ENCODE peak calls at places on chromosomes 2 and 18, in eight cellular contexts. One of them, this sample, is unnamed.

GRCh38 chr18:26376106-26376505 is 149.9 kb downstream of the TAF4B start:
- DNase-seq in ELR: no peak
- DNase-seq in kidney glomerular epithelial cell: no peak
- DNase-seq in amniotic epithelial cell: no peak
- DNase-seq in astrocyte of the hippocampus: no peak
- DNase-seq in H54: no peak
- DNase-seq in neural crest cell: no peak
- DNase-seq in T-cell: no peak
- DNase-seq in this sample: no peak

GRCh38 chr2:46825958-46826897 is 89.4 kb downstream of the MCFD2 start:
- DNase-seq in ELR: peak
- DNase-seq in kidney glomerular epithelial cell: no peak
- DNase-seq in amniotic epithelial cell: peak
- DNase-seq in astrocyte of the hippocampus: no peak
- DNase-seq in H54: peak
- DNase-seq in neural crest cell: no peak
- DNase-seq in T-cell: no peak
- DNase-seq in this sample: no peak

GRCh38 chr2:7825591-7826312 is 856.1 kb upstream of the ID2 start:
- DNase-seq in ELR: peak
- DNase-seq in kidney glomerular epithelial cell: peak
- DNase-seq in amniotic epithelial cell: peak
- DNase-seq in astrocyte of the hippocampus: peak
- DNase-seq in H54: no peak
- DNase-seq in neural crest cell: no peak
- DNase-seq in T-cell: no peak
- DNase-seq in this sample: peak

GRCh38 chr2:119826370-119826961 is 66.7 kb downstream of the PTPN4 start:
- DNase-seq in ELR: peak
- DNase-seq in kidney glomerular epithelial cell: no peak
- DNase-seq in amniotic epithelial cell: peak
- DNase-seq in astrocyte of the hippocampus: peak
- DNase-seq in H54: no peak
- DNase-seq in neural crest cell: peak
- DNase-seq in T-cell: no peak
- DNase-seq in this sample: no peak

GRCh38 chr2:220628252-220628651 is 943.9 kb downstream of the EPHA4 start:
- DNase-seq in ELR: no peak
- DNase-seq in kidney glomerular epithelial cell: no peak
- DNase-seq in amniotic epithelial cell: no peak
- DNase-seq in astrocyte of the hippocampus: no peak
- DNase-seq in H54: no peak
- DNase-seq in neural crest cell: no peak
- DNase-seq in T-cell: no peak
- DNase-seq in this sample: no peak

GRCh38 chr2:28684142-28684858 is 67.3 kb upstream of the PPP1CB start:
- DNase-seq in ELR: no peak
- DNase-seq in kidney glomerular epithelial cell: no peak
- DNase-seq in amniotic epithelial cell: peak
- DNase-seq in astrocyte of the hippocampus: no peak
- DNase-seq in H54: no peak
- DNase-seq in neural crest cell: no peak
- DNase-seq in T-cell: no peak
- DNase-seq in this sample: no peak

GRCh38 chr2:201191132-201191875 is 8.4 kb downstream of the CASP10 start:
- DNase-seq in ELR: no peak
- DNase-seq in kidney glomerular epithelial cell: no peak
- DNase-seq in amniotic epithelial cell: peak
- DNase-seq in astrocyte of the hippocampus: no peak
- DNase-seq in H54: no peak
- DNase-seq in neural crest cell: no peak
- DNase-seq in T-cell: no peak
- DNase-seq in this sample: no peak

GRCh38 chr2:101518470-101519172 is 43.7 kb upstream of the RFX8 start:
- DNase-seq in ELR: peak
- DNase-seq in kidney glomerular epithelial cell: peak
- DNase-seq in amniotic epithelial cell: peak
- DNase-seq in astrocyte of the hippocampus: peak
- DNase-seq in H54: no peak
- DNase-seq in neural crest cell: peak
- DNase-seq in T-cell: no peak
- DNase-seq in this sample: peak

GRCh38 chr2:58428286-58428552 is 187.1 kb upstream of the FANCL start:
- DNase-seq in ELR: peak
- DNase-seq in kidney glomerular epithelial cell: no peak
- DNase-seq in amniotic epithelial cell: no peak
- DNase-seq in astrocyte of the hippocampus: no peak
- DNase-seq in H54: peak
- DNase-seq in neural crest cell: peak
- DNase-seq in T-cell: no peak
- DNase-seq in this sample: no peak

GRCh38 chr2:130336877-130337734 is 5.6 kb upstream of the IMP4 start:
- DNase-seq in ELR: peak
- DNase-seq in kidney glomerular epithelial cell: peak
- DNase-seq in amniotic epithelial cell: peak
- DNase-seq in astrocyte of the hippocampus: peak
- DNase-seq in H54: no peak
- DNase-seq in neural crest cell: peak
- DNase-seq in T-cell: no peak
- DNase-seq in this sample: peak

GRCh38 chr18:44826418-44827259 is 146.0 kb downstream of the SETBP1 start:
- DNase-seq in ELR: peak
- DNase-seq in kidney glomerular epithelial cell: peak
- DNase-seq in amniotic epithelial cell: peak
- DNase-seq in astrocyte of the hippocampus: peak
- DNase-seq in H54: no peak
- DNase-seq in neural crest cell: no peak
- DNase-seq in T-cell: no peak
- DNase-seq in this sample: peak

GRCh38 chr2:118945921-118946320 is 3.9 kb downstream of the MARCO start:
- DNase-seq in ELR: no peak
- DNase-seq in kidney glomerular epithelial cell: no peak
- DNase-seq in amniotic epithelial cell: no peak
- DNase-seq in astrocyte of the hippocampus: no peak
- DNase-seq in H54: no peak
- DNase-seq in neural crest cell: no peak
- DNase-seq in T-cell: no peak
- DNase-seq in this sample: no peak

GRCh38 chr2:202091476-202091875 is 18.4 kb downstream of the KIAA2012 start:
- DNase-seq in ELR: no peak
- DNase-seq in kidney glomerular epithelial cell: no peak
- DNase-seq in amniotic epithelial cell: no peak
- DNase-seq in astrocyte of the hippocampus: no peak
- DNase-seq in H54: no peak
- DNase-seq in neural crest cell: no peak
- DNase-seq in T-cell: no peak
- DNase-seq in this sample: no peak

GRCh38 chr2:234978466-234979203 is 26.8 kb downstream of the SH3BP4 start:
- DNase-seq in ELR: peak
- DNase-seq in kidney glomerular epithelial cell: peak
- DNase-seq in amniotic epithelial cell: no peak
- DNase-seq in astrocyte of the hippocampus: peak
- DNase-seq in H54: peak
- DNase-seq in neural crest cell: no peak
- DNase-seq in T-cell: no peak
- DNase-seq in this sample: peak

GRCh38 chr18:78719821-78720220 is 259.8 kb upstream of the SALL3 start:
- DNase-seq in ELR: no peak
- DNase-seq in kidney glomerular epithelial cell: no peak
- DNase-seq in amniotic epithelial cell: no peak
- DNase-seq in astrocyte of the hippocampus: no peak
- DNase-seq in H54: no peak
- DNase-seq in neural crest cell: no peak
- DNase-seq in T-cell: no peak
- DNase-seq in this sample: no peak

GRCh38 chr18:10233082-10233875 is 221.2 kb upstream of the APCDD1 start:
- DNase-seq in ELR: no peak
- DNase-seq in kidney glomerular epithelial cell: no peak
- DNase-seq in amniotic epithelial cell: no peak
- DNase-seq in astrocyte of the hippocampus: no peak
- DNase-seq in H54: no peak
- DNase-seq in neural crest cell: no peak
- DNase-seq in T-cell: no peak
- DNase-seq in this sample: no peak

GRCh38 chr2:45806563-45807358 is 155.3 kb downstream of the PRKCE start:
- DNase-seq in ELR: no peak
- DNase-seq in kidney glomerular epithelial cell: no peak
- DNase-seq in amniotic epithelial cell: no peak
- DNase-seq in astrocyte of the hippocampus: no peak
- DNase-seq in H54: no peak
- DNase-seq in neural crest cell: no peak
- DNase-seq in T-cell: no peak
- DNase-seq in this sample: no peak

GRCh38 chr2:40416486-40416885 is 35.4 kb downstream of the SLC8A1 start:
- DNase-seq in ELR: no peak
- DNase-seq in kidney glomerular epithelial cell: no peak
- DNase-seq in amniotic epithelial cell: no peak
- DNase-seq in astrocyte of the hippocampus: peak
- DNase-seq in H54: no peak
- DNase-seq in neural crest cell: no peak
- DNase-seq in T-cell: no peak
- DNase-seq in this sample: no peak

GRCh38 chr18:21669736-21670135 is 34.8 kb downstream of the ABHD3 start:
- DNase-seq in ELR: peak
- DNase-seq in kidney glomerular epithelial cell: peak
- DNase-seq in amniotic epithelial cell: no peak
- DNase-seq in astrocyte of the hippocampus: no peak
- DNase-seq in H54: no peak
- DNase-seq in neural crest cell: no peak
- DNase-seq in T-cell: no peak
- DNase-seq in this sample: peak

GRCh38 chr2:176445831-176446433 is 176.7 kb downstream of the MTX2 start:
- DNase-seq in ELR: peak
- DNase-seq in kidney glomerular epithelial cell: peak
- DNase-seq in amniotic epithelial cell: peak
- DNase-seq in astrocyte of the hippocampus: peak
- DNase-seq in H54: peak
- DNase-seq in neural crest cell: no peak
- DNase-seq in T-cell: no peak
- DNase-seq in this sample: no peak

GRCh38 chr2:240507060-240507777 is 50.6 kb downstream of the ANKMY1 start:
- DNase-seq in ELR: no peak
- DNase-seq in kidney glomerular epithelial cell: no peak
- DNase-seq in amniotic epithelial cell: no peak
- DNase-seq in astrocyte of the hippocampus: no peak
- DNase-seq in H54: no peak
- DNase-seq in neural crest cell: no peak
- DNase-seq in T-cell: no peak
- DNase-seq in this sample: no peak

GRCh38 chr18:72672364-72673151 is 128.4 kb upstream of the CBLN2 start:
- DNase-seq in ELR: peak
- DNase-seq in kidney glomerular epithelial cell: peak
- DNase-seq in amniotic epithelial cell: peak
- DNase-seq in astrocyte of the hippocampus: peak
- DNase-seq in H54: no peak
- DNase-seq in neural crest cell: no peak
- DNase-seq in T-cell: no peak
- DNase-seq in this sample: peak

GRCh38 chr18:23126352-23127056 is 8.8 kb upstream of the CABLES1 start:
- DNase-seq in ELR: no peak
- DNase-seq in kidney glomerular epithelial cell: no peak
- DNase-seq in amniotic epithelial cell: no peak
- DNase-seq in astrocyte of the hippocampus: no peak
- DNase-seq in H54: no peak
- DNase-seq in neural crest cell: no peak
- DNase-seq in T-cell: no peak
- DNase-seq in this sample: no peak

GRCh38 chr2:96867756-96868554 is 1.9 kb downstream of the SEMA4C start:
- DNase-seq in ELR: peak
- DNase-seq in kidney glomerular epithelial cell: peak
- DNase-seq in amniotic epithelial cell: no peak
- DNase-seq in astrocyte of the hippocampus: peak
- DNase-seq in H54: no peak
- DNase-seq in neural crest cell: no peak
- DNase-seq in T-cell: no peak
- DNase-seq in this sample: no peak

GRCh38 chr2:121682396-121683298 is 33.4 kb upstream of the CLASP1 start:
- DNase-seq in ELR: no peak
- DNase-seq in kidney glomerular epithelial cell: no peak
- DNase-seq in amniotic epithelial cell: no peak
- DNase-seq in astrocyte of the hippocampus: no peak
- DNase-seq in H54: no peak
- DNase-seq in neural crest cell: no peak
- DNase-seq in T-cell: no peak
- DNase-seq in this sample: no peak

GRCh38 chr2:79327460-79327859 is 167.9 kb upstream of the REG3A start:
- DNase-seq in ELR: no peak
- DNase-seq in kidney glomerular epithelial cell: no peak
- DNase-seq in amniotic epithelial cell: no peak
- DNase-seq in astrocyte of the hippocampus: no peak
- DNase-seq in H54: no peak
- DNase-seq in neural crest cell: no peak
- DNase-seq in T-cell: no peak
- DNase-seq in this sample: no peak

GRCh38 chr2:238657132-238658053 is 190.5 kb upstream of the TWIST2 start:
- DNase-seq in ELR: no peak
- DNase-seq in kidney glomerular epithelial cell: no peak
- DNase-seq in amniotic epithelial cell: no peak
- DNase-seq in astrocyte of the hippocampus: no peak
- DNase-seq in H54: no peak
- DNase-seq in neural crest cell: no peak
- DNase-seq in T-cell: no peak
- DNase-seq in this sample: no peak

GRCh38 chr2:164920430-164920829 is 34.9 kb downstream of the SLC38A11 start:
- DNase-seq in ELR: peak
- DNase-seq in kidney glomerular epithelial cell: peak
- DNase-seq in amniotic epithelial cell: peak
- DNase-seq in astrocyte of the hippocampus: peak
- DNase-seq in H54: peak
- DNase-seq in neural crest cell: no peak
- DNase-seq in T-cell: no peak
- DNase-seq in this sample: peak

GRCh38 chr2:222393733-222394267 is 30.5 kb upstream of the SGPP2 start:
- DNase-seq in ELR: no peak
- DNase-seq in kidney glomerular epithelial cell: no peak
- DNase-seq in amniotic epithelial cell: no peak
- DNase-seq in astrocyte of the hippocampus: no peak
- DNase-seq in H54: no peak
- DNase-seq in neural crest cell: no peak
- DNase-seq in T-cell: no peak
- DNase-seq in this sample: no peak

GRCh38 chr18:47150824-47151366 is 595 bp upstream of the HDHD2 start:
- DNase-seq in ELR: no peak
- DNase-seq in kidney glomerular epithelial cell: no peak
- DNase-seq in amniotic epithelial cell: no peak
- DNase-seq in astrocyte of the hippocampus: no peak
- DNase-seq in H54: no peak
- DNase-seq in neural crest cell: no peak
- DNase-seq in T-cell: no peak
- DNase-seq in this sample: no peak

GRCh38 chr2:68426446-68426845 is 40.6 kb downstream of the FBXO48 start:
- DNase-seq in ELR: no peak
- DNase-seq in kidney glomerular epithelial cell: no peak
- DNase-seq in amniotic epithelial cell: no peak
- DNase-seq in astrocyte of the hippocampus: no peak
- DNase-seq in H54: no peak
- DNase-seq in neural crest cell: no peak
- DNase-seq in T-cell: no peak
- DNase-seq in this sample: no peak

GRCh38 chr18:77138270-77138669 is 5.7 kb upstream of the MBP start:
- DNase-seq in ELR: no peak
- DNase-seq in kidney glomerular epithelial cell: no peak
- DNase-seq in amniotic epithelial cell: peak
- DNase-seq in astrocyte of the hippocampus: peak
- DNase-seq in H54: no peak
- DNase-seq in neural crest cell: no peak
- DNase-seq in T-cell: no peak
- DNase-seq in this sample: no peak

GRCh38 chr2:161975813-161976160 is 98.2 kb downstream of the DPP4 start:
- DNase-seq in ELR: no peak
- DNase-seq in kidney glomerular epithelial cell: no peak
- DNase-seq in amniotic epithelial cell: no peak
- DNase-seq in astrocyte of the hippocampus: no peak
- DNase-seq in H54: no peak
- DNase-seq in neural crest cell: no peak
- DNase-seq in T-cell: no peak
- DNase-seq in this sample: no peak

GRCh38 chr2:178173657-178174056 is 20.7 kb upstream of the OSBPL6 start:
- DNase-seq in ELR: no peak
- DNase-seq in kidney glomerular epithelial cell: no peak
- DNase-seq in amniotic epithelial cell: no peak
- DNase-seq in astrocyte of the hippocampus: no peak
- DNase-seq in H54: no peak
- DNase-seq in neural crest cell: no peak
- DNase-seq in T-cell: no peak
- DNase-seq in this sample: no peak